ENCODE peak calls at places on chromosomes 6 and 20, in eight cellular contexts. K is OCI-LY7, U is HL-60, W is foreskin keratinocyte, H is cardiac muscle cell, E is neural progenitor cell, Y is right cardiac atrium, M is osteoblast. O is an unnamed sample.

GRCh38 chr6:32355018-32355417 is 16.7 kb downstream of the TSBP1 start:
- DNase-seq in K (no peak), U (no peak), W (no peak), H (no peak), E (no peak), Y (no peak), M (no peak), O (no peak)

GRCh38 chr20:43579861-43580793 is 10.6 kb upstream of the IFT52 start:
- DNase-seq in K (no peak), U (no peak), W (no peak), H (no peak), E (no peak), Y (no peak), M (no peak), O (no peak)

GRCh38 chr6:161446296-161446925 is 172.6 kb upstream of the AGPAT4 start:
- DNase-seq in K (no peak), U (no peak), W (no peak), H (no peak), E (no peak), Y (no peak), M (no peak), O (no peak)

GRCh38 chr20:43938932-43939761 is 24.5 kb downstream of the TOX2 start:
- DNase-seq in K (no peak), U (peak), W (peak), H (no peak), E (no peak), Y (peak), M (peak), O (peak)

GRCh38 chr6:16849280-16850210 is 88.3 kb upstream of the ATXN1 start:
- DNase-seq in K (no peak), U (no peak), W (peak), H (no peak), E (no peak), Y (no peak), M (peak), O (peak)

GRCh38 chr20:13422637-13423036 is 201.6 kb downstream of the ISM1 start:
- DNase-seq in K (no peak), U (no peak), W (peak), H (no peak), E (no peak), Y (no peak), M (no peak), O (peak)

GRCh38 chr6:70479236-70479635 is 65.9 kb downstream of the FAM135A start:
- DNase-seq in K (no peak), U (no peak), W (no peak), H (peak), E (peak), Y (no peak), M (peak), O (no peak)

GRCh38 chr20:25604611-25605010 is 19.2 kb downstream of the NANP start:
- DNase-seq in K (no peak), U (no peak), W (no peak), H (no peak), E (no peak), Y (no peak), M (no peak), O (no peak)

GRCh38 chr6:12614468-12614867 is 102.1 kb upstream of the PHACTR1 start:
- DNase-seq in K (no peak), U (no peak), W (no peak), H (no peak), E (no peak), Y (no peak), M (no peak), O (peak)

GRCh38 chr6:139152088-139152891 is 17.4 kb downstream of the HECA start:
- DNase-seq in K (no peak), U (no peak), W (no peak), H (no peak), E (no peak), Y (no peak), M (no peak), O (no peak)

GRCh38 chr20:50278684-50279531 is 88.3 kb downstream of the CEBPB start:
- DNase-seq in K (no peak), U (no peak), W (no peak), H (peak), E (no peak), Y (peak), M (peak), O (peak)

GRCh38 chr20:60036346-60037119 is 78.3 kb downstream of the CDH26 start:
- DNase-seq in K (no peak), U (no peak), W (no peak), H (no peak), E (no peak), Y (no peak), M (no peak), O (no peak)

GRCh38 chr6:107657755-107658461 is 166.2 kb downstream of the SCML4 start:
- DNase-seq in K (peak), U (peak), W (no peak), H (no peak), E (no peak), Y (peak), M (peak), O (no peak)

GRCh38 chr6:73290435-73290834 is 27.4 kb upstream of the KHDC1 start:
- DNase-seq in K (no peak), U (no peak), W (peak), H (no peak), E (no peak), Y (no peak), M (peak), O (peak)

GRCh38 chr6:21504790-21505189 is 88.8 kb upstream of the SOX4 start:
- DNase-seq in K (no peak), U (no peak), W (no peak), H (no peak), E (no peak), Y (no peak), M (no peak), O (no peak)

GRCh38 chr20:4637081-4637797 is 84.5 kb upstream of the PRND start:
- DNase-seq in K (no peak), U (no peak), W (peak), H (no peak), E (peak), Y (no peak), M (peak), O (peak)

GRCh38 chr6:124567401-124567800 is 394.8 kb upstream of the RNF217 start:
- DNase-seq in K (no peak), U (no peak), W (no peak), H (no peak), E (no peak), Y (no peak), M (no peak), O (no peak)

GRCh38 chr6:151807513-151808330 is at the start of gene ESR1:
- DNase-seq in K (no peak), U (no peak), W (peak), H (peak), E (peak), Y (peak), M (peak), O (peak)

GRCh38 chr6:46983007-46983411 is 59.1 kb downstream of the ADGRF1 start:
- DNase-seq in K (no peak), U (no peak), W (peak), H (no peak), E (peak), Y (no peak), M (no peak), O (peak)

GRCh38 chr6:37988131-37988530 is 168.6 kb downstream of the ZFAND3 start:
- DNase-seq in K (no peak), U (no peak), W (no peak), H (no peak), E (no peak), Y (no peak), M (no peak), O (peak)

GRCh38 chr6:149964243-149965190 is 774 bp downstream of the ULBP1 start:
- DNase-seq in K (no peak), U (no peak), W (peak), H (peak), E (peak), Y (peak), M (peak), O (peak)

GRCh38 chr6:151550618-151551017 is 56.8 kb downstream of the CCDC170 start:
- DNase-seq in K (no peak), U (no peak), W (no peak), H (no peak), E (no peak), Y (no peak), M (no peak), O (no peak)

GRCh38 chr6:41519305-41519747 is 26.9 kb upstream of the FOXP4 start:
- DNase-seq in K (no peak), U (no peak), W (no peak), H (no peak), E (no peak), Y (no peak), M (no peak), O (no peak)

GRCh38 chr20:43187476-43188233 is 2.1 kb downstream of the PTPRT start:
- DNase-seq in K (peak), U (peak), W (peak), H (peak), E (peak), Y (peak), M (peak), O (peak)

GRCh38 chr6:31308050-31308844 is 36.4 kb upstream of the HLA-C start:
- DNase-seq in K (peak), U (no peak), W (peak), H (no peak), E (peak), Y (peak), M (peak), O (peak)

GRCh38 chr6:33616913-33617312 is 4.2 kb upstream of the ITPR3 start:
- DNase-seq in K (no peak), U (no peak), W (no peak), H (no peak), E (no peak), Y (no peak), M (no peak), O (no peak)

GRCh38 chr20:36893801-36894200 is 17.9 kb downstream of the TLDC2 start:
- DNase-seq in K (no peak), U (no peak), W (no peak), H (no peak), E (no peak), Y (no peak), M (no peak), O (no peak)

GRCh38 chr6:146902846-146903245 is 301.4 kb upstream of the STXBP5 start:
- DNase-seq in K (no peak), U (no peak), W (no peak), H (no peak), E (no peak), Y (no peak), M (peak), O (peak)

GRCh38 chr6:110552901-110553641 is 76.7 kb upstream of the SLC22A16 start:
- DNase-seq in K (no peak), U (no peak), W (no peak), H (no peak), E (no peak), Y (no peak), M (no peak), O (no peak)
- H3K27ac ChIP-seq in K (no peak), U (no peak), W (no peak), H (no peak), E (no peak), Y (no peak), M (no peak), O (no peak)

DNA sequence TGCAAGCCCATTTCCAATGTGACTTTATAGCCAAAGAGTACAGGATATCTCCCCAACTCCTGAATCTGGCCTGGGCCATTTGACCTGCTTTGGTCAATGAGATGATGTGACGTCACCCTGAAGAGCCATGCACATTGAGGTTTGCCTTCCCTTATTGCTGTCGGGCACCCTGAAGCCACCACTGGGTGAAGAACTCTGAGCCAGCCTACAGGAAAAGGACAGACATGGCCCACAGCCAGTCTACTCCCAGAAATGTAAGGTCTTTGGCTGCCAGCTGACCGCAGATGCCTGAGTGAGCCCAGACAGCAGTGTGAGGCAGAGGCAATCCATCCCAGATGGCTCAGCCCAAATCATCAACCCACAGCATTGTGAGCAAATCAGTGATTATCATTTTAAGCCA is 3.7 kb upstream of the SYNDIG1 start:
- DNase-seq in K (no peak), U (no peak), W (no peak), H (no peak), E (no peak), Y (peak), M (peak), O (peak)
- H3K27ac ChIP-seq in K (no peak), U (no peak), W (no peak), H (no peak), E (no peak), Y (peak), M (no peak), O (no peak)

GRCh38 chr20:35773154-35773751 is 1.4 kb downstream of the PHF20 start:
- DNase-seq in K (peak), U (peak), W (no peak), H (no peak), E (peak), Y (no peak), M (peak), O (peak)

GRCh38 chr20:35771689-35772562 is at the start of gene PHF20:
- DNase-seq in K (peak), U (peak), W (peak), H (peak), E (peak), Y (peak), M (peak), O (peak)

GRCh38 chr20:35768731-35769664 is 2.8 kb upstream of the PHF20 start:
- DNase-seq in K (no peak), U (peak), W (peak), H (peak), E (peak), Y (peak), M (peak), O (peak)

GRCh38 chr20:35772563-35773058 is 796 bp downstream of the PHF20 start:
- DNase-seq in K (no peak), U (no peak), W (no peak), H (no peak), E (peak), Y (no peak), M (peak), O (peak)

DNA sequence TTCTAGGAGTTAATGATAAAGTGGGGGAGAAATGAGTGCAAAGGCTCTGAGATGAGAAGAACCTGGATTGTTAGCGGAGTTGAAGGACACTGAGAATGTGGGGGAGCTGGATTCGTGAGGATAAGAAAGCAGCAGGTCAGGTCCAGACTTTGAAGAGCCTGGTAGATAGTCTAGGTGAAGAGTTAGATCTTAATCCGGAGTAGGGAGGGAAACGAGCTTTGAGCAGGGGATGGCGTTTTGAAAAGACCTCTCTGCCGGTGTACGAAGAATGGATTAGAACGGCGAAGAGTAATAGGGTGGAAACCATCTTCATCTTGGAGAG is 487 bp upstream of the PHF20 start:
- DNase-seq in K (no peak), U (no peak), W (no peak), H (no peak), E (no peak), Y (no peak), M (no peak), O (no peak)
- H3K27ac ChIP-seq in K (peak), U (peak), W (no peak), H (peak), E (no peak), Y (peak), M (peak), O (peak)

DNA sequence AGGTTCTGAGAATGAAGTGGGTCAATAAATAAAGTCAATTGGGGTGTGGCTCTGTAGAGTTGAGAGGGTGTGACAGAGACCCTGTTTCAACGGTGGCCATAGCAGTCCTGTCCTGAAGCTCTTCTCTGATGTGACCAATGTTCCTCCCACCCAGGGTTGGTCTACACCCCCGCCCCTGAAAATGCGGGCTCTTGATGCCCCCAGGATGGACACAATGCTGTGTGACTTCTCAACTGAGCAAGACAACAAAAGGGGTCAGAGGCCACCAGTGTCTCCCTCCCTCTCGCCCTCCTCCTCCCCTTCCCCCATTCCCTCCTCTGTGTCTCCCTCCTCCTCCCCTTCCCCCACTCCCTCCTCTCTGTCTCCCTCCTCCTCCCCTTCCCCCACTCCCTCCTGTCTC is 41.7 kb upstream of the NXT1 start:
- DNase-seq in K (no peak), U (no peak), W (no peak), H (no peak), E (no peak), Y (no peak), M (no peak), O (no peak)
- H3K27ac ChIP-seq in K (no peak), U (no peak), W (no peak), H (no peak), E (no peak), Y (no peak), M (no peak), O (no peak)

DNA sequence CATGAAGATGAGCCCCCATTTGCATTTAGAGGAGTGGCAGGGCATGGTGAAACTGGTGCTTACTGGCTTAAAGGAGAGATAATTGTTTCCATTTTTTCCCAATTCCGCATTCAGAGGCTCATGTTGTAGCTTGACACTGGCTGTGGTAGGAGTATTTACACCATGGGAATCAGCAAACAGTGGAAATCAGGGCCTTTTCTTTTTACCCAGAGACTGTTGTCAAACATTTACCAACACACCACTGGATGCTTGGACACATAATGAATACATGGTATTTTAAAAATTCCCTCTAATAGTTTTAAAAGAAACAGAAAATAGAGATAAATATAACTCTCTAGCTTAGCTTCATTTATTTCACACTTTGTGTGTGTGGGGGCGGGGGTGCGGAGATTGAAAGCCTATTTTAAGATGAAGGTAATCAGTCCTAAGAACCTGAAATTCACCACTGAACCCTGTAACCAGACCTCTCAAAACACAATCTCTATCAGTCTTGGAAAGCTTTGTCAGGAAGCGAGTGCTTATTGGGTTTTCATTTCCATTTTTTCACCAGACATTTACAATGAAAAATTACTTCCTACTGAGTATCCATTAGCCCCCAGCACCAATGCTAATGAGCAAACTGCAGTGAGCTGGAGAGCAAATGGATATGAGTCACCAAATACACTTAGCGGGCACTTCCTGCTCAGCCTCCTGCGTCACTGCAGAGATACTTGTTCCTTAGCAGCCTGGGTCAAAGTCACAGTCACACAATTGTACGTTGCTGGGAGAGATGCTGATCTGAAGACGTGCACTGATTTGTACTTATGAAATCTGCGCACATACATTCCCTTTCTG is 532.0 kb downstream of the BCKDHB start:
- DNase-seq in K (no peak), U (no peak), W (peak), H (peak), E (no peak), Y (no peak), M (peak), O (peak)
- H3K27ac ChIP-seq in K (no peak), U (no peak), W (peak), H (no peak), E (no peak), Y (no peak), M (peak), O (peak)

DNA sequence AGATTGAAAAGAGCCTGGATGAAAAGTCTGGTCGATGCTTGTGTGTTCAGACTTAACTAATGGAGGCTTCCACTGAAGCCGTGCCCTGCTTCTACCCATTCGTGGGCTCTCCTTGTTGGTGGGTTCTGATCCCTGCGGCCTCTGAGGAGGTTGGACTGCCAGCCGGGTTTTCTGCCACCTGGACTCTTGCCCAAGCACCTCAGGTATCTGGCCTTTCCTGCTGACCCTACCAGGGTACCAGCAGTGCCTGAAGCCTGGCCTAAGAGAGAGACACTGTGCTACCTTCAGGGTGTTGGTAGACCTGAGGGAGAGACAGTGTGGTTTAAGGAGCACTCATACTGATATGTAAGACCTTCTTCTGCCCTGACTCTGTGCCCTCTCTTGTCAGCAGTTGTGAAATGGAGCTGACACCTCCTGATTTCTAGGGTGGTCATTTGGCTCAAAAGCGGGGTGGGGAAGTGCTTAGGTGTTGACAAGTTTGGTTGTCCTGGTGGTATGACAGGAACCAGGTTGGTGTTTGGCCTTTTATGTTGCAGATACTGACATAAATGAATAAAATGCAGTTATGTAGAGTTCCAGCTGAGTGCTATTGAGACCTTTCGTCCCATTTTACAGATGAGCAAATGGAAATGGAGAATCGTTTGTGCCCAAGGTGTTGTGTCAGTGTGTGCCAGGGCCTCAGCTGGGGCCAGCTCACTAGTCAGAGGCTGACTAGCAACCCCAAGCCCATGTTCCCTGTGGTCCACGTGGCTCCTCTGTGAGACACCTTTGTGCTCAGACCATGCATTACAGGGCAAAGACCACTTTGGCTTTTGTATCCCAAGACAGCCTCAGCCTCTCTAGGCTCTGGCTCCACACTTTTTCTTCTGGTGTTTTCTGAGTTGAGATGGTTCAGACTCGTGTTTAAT is 3.1 kb downstream of the PLCG1 start:
- DNase-seq in K (no peak), U (no peak), W (no peak), H (no peak), E (no peak), Y (no peak), M (no peak), O (no peak)
- H3K27ac ChIP-seq in K (peak), U (no peak), W (no peak), H (peak), E (no peak), Y (peak), M (no peak), O (no peak)

GRCh38 chr20:32535953-32536823 is 48.9 kb downstream of the NOL4L start:
- DNase-seq in K (peak), U (peak), W (no peak), H (peak), E (peak), Y (peak), M (peak), O (peak)

GRCh38 chr20:32536861-32537656 is 48.1 kb downstream of the NOL4L start:
- DNase-seq in K (peak), U (no peak), W (no peak), H (no peak), E (peak), Y (peak), M (no peak), O (no peak)

GRCh38 chr20:32532246-32532645 is 52.9 kb downstream of the NOL4L start:
- DNase-seq in K (no peak), U (no peak), W (no peak), H (no peak), E (no peak), Y (no peak), M (peak), O (no peak)

GRCh38 chr20:32535316-32535952 is 49.7 kb downstream of the NOL4L start:
- DNase-seq in K (peak), U (no peak), W (no peak), H (no peak), E (peak), Y (no peak), M (no peak), O (no peak)

GRCh38 chr20:32534661-32535240 is 50.4 kb downstream of the NOL4L start:
- DNase-seq in K (peak), U (no peak), W (no peak), H (no peak), E (no peak), Y (no peak), M (peak), O (no peak)
- H3K27ac ChIP-seq in K (peak), U (no peak), W (no peak), H (no peak), E (no peak), Y (no peak), M (no peak), O (no peak)

GRCh38 chr6:36650848-36651247 is 27.7 kb upstream of the CDKN1A start:
- DNase-seq in K (peak), U (no peak), W (no peak), H (no peak), E (no peak), Y (no peak), M (no peak), O (no peak)
- H3K27ac ChIP-seq in K (peak), U (no peak), W (no peak), H (no peak), E (no peak), Y (no peak), M (no peak), O (no peak)

O was measured in GM23248.